ENCODE peak calls at places on chromosomes 13 and 19, in six cellular contexts. T, Z, O, J, V and E are unnamed samples.

GRCh38 chr19:51441410-51442390 is 16.6 kb downstream of the SIGLEC8 start:
- DNase-seq in T (no peak), Z (no peak), O (no peak), J (peak), V (no peak), E (no peak)

GRCh38 chr13:98546402-98546801 is 30.5 kb downstream of the STK24 start:
- DNase-seq in T (no peak), Z (no peak), O (no peak), J (no peak), V (no peak), E (no peak)

GRCh38 chr19:42255766-42256750 is 1.1 kb upstream of the ERF start:
- DNase-seq in T (peak), Z (peak), O (peak), J (no peak), V (peak), E (peak)

GRCh38 chr19:35843676-35844481 is 8.4 kb downstream of the NPHS1 start:
- DNase-seq in T (no peak), Z (peak), O (no peak), J (no peak), V (no peak), E (peak)

GRCh38 chr19:611506-611869 is 21.8 kb downstream of the HCN2 start:
- DNase-seq in T (peak), Z (peak), O (no peak), J (no peak), V (no peak), E (no peak)

GRCh38 chr13:44498969-44499368 is 77.2 kb downstream of the TSC22D1 start:
- DNase-seq in T (no peak), Z (no peak), O (no peak), J (no peak), V (no peak), E (no peak)

GRCh38 chr13:105363747-105364177 is 1171.7 kb downstream of the EFNB2 start:
- DNase-seq in T (no peak), Z (no peak), O (no peak), J (no peak), V (no peak), E (no peak)

GRCh38 chr19:1767464-1767933 is 14.2 kb downstream of the ONECUT3 start:
- DNase-seq in T (no peak), Z (peak), O (peak), J (peak), V (no peak), E (peak)

GRCh38 chr13:42116225-42116624 is 67.8 kb downstream of the DGKH start:
- DNase-seq in T (no peak), Z (peak), O (no peak), J (no peak), V (no peak), E (no peak)

GRCh38 chr13:54373211-54373610 is 1344.6 kb downstream of the OLFM4 start:
- DNase-seq in T (no peak), Z (no peak), O (no peak), J (no peak), V (peak), E (peak)

GRCh38 chr13:52983836-52984235 is 44.8 kb upstream of the OLFM4 start:
- DNase-seq in T (no peak), Z (no peak), O (no peak), J (no peak), V (no peak), E (no peak)

GRCh38 chr19:16436780-16437179 is 35.0 kb downstream of the EPS15L1 start:
- DNase-seq in T (no peak), Z (no peak), O (no peak), J (no peak), V (no peak), E (no peak)

GRCh38 chr19:5369304-5369703 is 28.7 kb upstream of the PTPRS start:
- DNase-seq in T (no peak), Z (no peak), O (no peak), J (no peak), V (no peak), E (no peak)

GRCh38 chr19:58562126-58563033 is 4.0 kb upstream of the UBE2M start:
- DNase-seq in T (no peak), Z (peak), O (peak), J (no peak), V (no peak), E (peak)